ENCODE peak calls at places on chromosome 18, in ten cellular contexts. One of them, this sample, is unnamed.

GRCh38 chr18:3710712-3711269 is 260.8 kb downstream of the TGIF1 start:
- DNase-seq in NCI-H1930: no peak
- DNase-seq in GM10248: no peak
- DNase-seq in heart left ventricle: peak; percentile 62
- DNase-seq in NCI-H2171 treated with DMSO at 0.1 percent for 48 hours: no peak
- DNase-seq in left ventricle myocardium inferior: peak; percentile 26
- DNase-seq in NCI-H748 treated with DMSO at 0.1 percent for 48 hours: no peak
- DNase-seq in stomach: peak; percentile 81
- DNase-seq in NCI-H1105: no peak
- DNase-seq in NCI-H2107: no peak
- DNase-seq in this sample: peak; percentile 46

GRCh38 chr18:38790303-38790702 is 1224.7 kb upstream of the CELF4 start:
- DNase-seq in NCI-H748 treated with DMSO at 0.1 percent for 48 hours: no peak
- DNase-seq in GM10248: no peak
- DNase-seq in NCI-H1105: no peak
- DNase-seq in NCI-H2107: no peak
- DNase-seq in left ventricle myocardium inferior: no peak
- DNase-seq in heart left ventricle: no peak
- DNase-seq in stomach: no peak
- DNase-seq in NCI-H2171 treated with DMSO at 0.1 percent for 48 hours: no peak
- DNase-seq in NCI-H1930: no peak
- DNase-seq in this sample: peak; percentile 23

GRCh38 chr18:2356906-2357305 is 214.4 kb downstream of the METTL4 start:
- DNase-seq in stomach: no peak
- DNase-seq in NCI-H1930: no peak
- DNase-seq in left ventricle myocardium inferior: no peak
- DNase-seq in NCI-H2107: no peak
- DNase-seq in heart left ventricle: no peak
- DNase-seq in NCI-H1105: no peak
- DNase-seq in NCI-H2171 treated with DMSO at 0.1 percent for 48 hours: no peak
- DNase-seq in GM10248: no peak
- DNase-seq in NCI-H748 treated with DMSO at 0.1 percent for 48 hours: no peak
- DNase-seq in this sample: no peak

GRCh38 chr18:48917579-48918101 is 33.1 kb downstream of the SMAD7 start:
- DNase-seq in NCI-H748 treated with DMSO at 0.1 percent for 48 hours: no peak
- DNase-seq in heart left ventricle: no peak
- DNase-seq in NCI-H2171 treated with DMSO at 0.1 percent for 48 hours: no peak
- DNase-seq in GM10248: no peak
- DNase-seq in left ventricle myocardium inferior: no peak
- DNase-seq in NCI-H1930: no peak
- DNase-seq in NCI-H1105: no peak
- DNase-seq in NCI-H2107: no peak
- DNase-seq in stomach: no peak
- DNase-seq in this sample: no peak

GRCh38 chr18:42030586-42031182 is 75.7 kb downstream of the PIK3C3 start:
- DNase-seq in NCI-H1930: no peak
- DNase-seq in NCI-H748 treated with DMSO at 0.1 percent for 48 hours: peak; percentile 9
- DNase-seq in stomach: no peak
- DNase-seq in NCI-H2107: peak; percentile 4
- DNase-seq in left ventricle myocardium inferior: no peak
- DNase-seq in NCI-H1105: no peak
- DNase-seq in NCI-H2171 treated with DMSO at 0.1 percent for 48 hours: peak; percentile 28
- DNase-seq in GM10248: no peak
- DNase-seq in heart left ventricle: no peak
- DNase-seq in this sample: peak; percentile 22

GRCh38 chr18:4454548-4455112 is 477 bp downstream of the DLGAP1 start:
- DNase-seq in NCI-H2171 treated with DMSO at 0.1 percent for 48 hours: no peak
- DNase-seq in NCI-H2107: no peak
- DNase-seq in NCI-H1105: no peak
- DNase-seq in stomach: no peak
- DNase-seq in NCI-H748 treated with DMSO at 0.1 percent for 48 hours: no peak
- DNase-seq in NCI-H1930: no peak
- DNase-seq in heart left ventricle: no peak
- DNase-seq in GM10248: peak; percentile 15
- DNase-seq in left ventricle myocardium inferior: no peak
- DNase-seq in this sample: no peak

GRCh38 chr18:28794459-28795245 is 617.7 kb upstream of the CDH2 start:
- DNase-seq in heart left ventricle: no peak
- DNase-seq in NCI-H2171 treated with DMSO at 0.1 percent for 48 hours: no peak
- DNase-seq in NCI-H1930: no peak
- DNase-seq in stomach: no peak
- DNase-seq in NCI-H1105: no peak
- DNase-seq in NCI-H2107: no peak
- DNase-seq in GM10248: no peak
- DNase-seq in left ventricle myocardium inferior: no peak
- DNase-seq in NCI-H748 treated with DMSO at 0.1 percent for 48 hours: no peak
- DNase-seq in this sample: peak; percentile 98

GRCh38 chr18:24672165-24672950 is 211.9 kb downstream of the HRH4 start:
- DNase-seq in NCI-H2171 treated with DMSO at 0.1 percent for 48 hours: peak; percentile 64
- DNase-seq in NCI-H748 treated with DMSO at 0.1 percent for 48 hours: no peak
- DNase-seq in heart left ventricle: no peak
- DNase-seq in left ventricle myocardium inferior: no peak
- DNase-seq in stomach: no peak
- DNase-seq in NCI-H1105: no peak
- DNase-seq in NCI-H2107: no peak
- DNase-seq in GM10248: no peak
- DNase-seq in NCI-H1930: peak; percentile 70
- DNase-seq in this sample: no peak

GRCh38 chr18:73908323-73908722 is 239.3 kb downstream of the FBXO15 start:
- DNase-seq in NCI-H1105: no peak
- DNase-seq in left ventricle myocardium inferior: no peak
- DNase-seq in NCI-H1930: no peak
- DNase-seq in GM10248: no peak
- DNase-seq in stomach: no peak
- DNase-seq in NCI-H748 treated with DMSO at 0.1 percent for 48 hours: no peak
- DNase-seq in NCI-H2171 treated with DMSO at 0.1 percent for 48 hours: no peak
- DNase-seq in NCI-H2107: no peak
- DNase-seq in heart left ventricle: no peak
- DNase-seq in this sample: peak; percentile 29

GRCh38 chr18:9571546-9571945 is 42.8 kb downstream of the PPP4R1 start:
- DNase-seq in heart left ventricle: no peak
- DNase-seq in NCI-H748 treated with DMSO at 0.1 percent for 48 hours: no peak
- DNase-seq in NCI-H1105: no peak
- DNase-seq in NCI-H2107: no peak
- DNase-seq in NCI-H1930: no peak
- DNase-seq in NCI-H2171 treated with DMSO at 0.1 percent for 48 hours: no peak
- DNase-seq in stomach: no peak
- DNase-seq in GM10248: no peak
- DNase-seq in left ventricle myocardium inferior: no peak
- DNase-seq in this sample: no peak

GRCh38 chr18:59617468-59617932 is 79.7 kb downstream of the CCBE1 start:
- DNase-seq in left ventricle myocardium inferior: no peak
- DNase-seq in NCI-H1930: no peak
- DNase-seq in NCI-H2107: no peak
- DNase-seq in NCI-H748 treated with DMSO at 0.1 percent for 48 hours: no peak
- DNase-seq in NCI-H1105: no peak
- DNase-seq in GM10248: no peak
- DNase-seq in NCI-H2171 treated with DMSO at 0.1 percent for 48 hours: no peak
- DNase-seq in stomach: no peak
- DNase-seq in heart left ventricle: no peak
- DNase-seq in this sample: peak; percentile 44

GRCh38 chr18:62420513-62421209 is 95.6 kb downstream of the TNFRSF11A start:
- DNase-seq in heart left ventricle: no peak
- DNase-seq in NCI-H1105: no peak
- DNase-seq in NCI-H1930: no peak
- DNase-seq in stomach: peak; percentile 36
- DNase-seq in GM10248: peak; percentile 65
- DNase-seq in left ventricle myocardium inferior: no peak
- DNase-seq in NCI-H748 treated with DMSO at 0.1 percent for 48 hours: no peak
- DNase-seq in NCI-H2107: no peak
- DNase-seq in NCI-H2171 treated with DMSO at 0.1 percent for 48 hours: no peak
- DNase-seq in this sample: peak; percentile 75

GRCh38 chr18:75064513-75064905 is 144.4 kb downstream of the PTGR3 start:
- DNase-seq in stomach: no peak
- DNase-seq in NCI-H1105: no peak
- DNase-seq in GM10248: no peak
- DNase-seq in NCI-H2107: no peak
- DNase-seq in left ventricle myocardium inferior: no peak
- DNase-seq in heart left ventricle: no peak
- DNase-seq in NCI-H1930: no peak
- DNase-seq in NCI-H2171 treated with DMSO at 0.1 percent for 48 hours: no peak
- DNase-seq in NCI-H748 treated with DMSO at 0.1 percent for 48 hours: no peak
- DNase-seq in this sample: no peak

GRCh38 chr18:42281851-42282250 is 326.8 kb downstream of the PIK3C3 start:
- DNase-seq in NCI-H748 treated with DMSO at 0.1 percent for 48 hours: no peak
- DNase-seq in NCI-H1105: no peak
- DNase-seq in GM10248: no peak
- DNase-seq in NCI-H2171 treated with DMSO at 0.1 percent for 48 hours: no peak
- DNase-seq in heart left ventricle: no peak
- DNase-seq in NCI-H2107: no peak
- DNase-seq in stomach: no peak
- DNase-seq in left ventricle myocardium inferior: no peak
- DNase-seq in NCI-H1930: no peak
- DNase-seq in this sample: no peak

GRCh38 chr18:74905245-74905644 is 303.7 kb downstream of the PTGR3 start:
- DNase-seq in NCI-H2107: peak; percentile 75
- DNase-seq in NCI-H2171 treated with DMSO at 0.1 percent for 48 hours: no peak
- DNase-seq in NCI-H1930: no peak
- DNase-seq in heart left ventricle: peak; percentile 32
- DNase-seq in NCI-H748 treated with DMSO at 0.1 percent for 48 hours: no peak
- DNase-seq in GM10248: no peak
- DNase-seq in left ventricle myocardium inferior: peak; percentile 19
- DNase-seq in NCI-H1105: no peak
- DNase-seq in stomach: no peak
- DNase-seq in this sample: no peak

GRCh38 chr18:76265375-76266225 is 229.4 kb downstream of the ZNF516 start:
- DNase-seq in NCI-H2107: no peak
- DNase-seq in NCI-H1105: no peak
- DNase-seq in NCI-H748 treated with DMSO at 0.1 percent for 48 hours: no peak
- DNase-seq in GM10248: no peak
- DNase-seq in NCI-H2171 treated with DMSO at 0.1 percent for 48 hours: no peak
- DNase-seq in heart left ventricle: no peak
- DNase-seq in NCI-H1930: no peak
- DNase-seq in stomach: no peak
- DNase-seq in left ventricle myocardium inferior: peak; percentile 26
- DNase-seq in this sample: no peak

GRCh38 chr18:22314001-22314400 is 103.7 kb downstream of the CTAGE1 start:
- DNase-seq in NCI-H2171 treated with DMSO at 0.1 percent for 48 hours: no peak
- DNase-seq in GM10248: no peak
- DNase-seq in NCI-H1930: no peak
- DNase-seq in NCI-H748 treated with DMSO at 0.1 percent for 48 hours: no peak
- DNase-seq in stomach: no peak
- DNase-seq in heart left ventricle: no peak
- DNase-seq in NCI-H1105: no peak
- DNase-seq in left ventricle myocardium inferior: no peak
- DNase-seq in NCI-H2107: no peak
- DNase-seq in this sample: no peak

GRCh38 chr18:48201337-48201705 is 207.9 kb downstream of the ZBTB7C start:
- DNase-seq in NCI-H2171 treated with DMSO at 0.1 percent for 48 hours: no peak
- DNase-seq in NCI-H2107: no peak
- DNase-seq in left ventricle myocardium inferior: no peak
- DNase-seq in heart left ventricle: no peak
- DNase-seq in stomach: no peak
- DNase-seq in NCI-H748 treated with DMSO at 0.1 percent for 48 hours: no peak
- DNase-seq in GM10248: no peak
- DNase-seq in NCI-H1105: no peak
- DNase-seq in NCI-H1930: no peak
- DNase-seq in this sample: peak; percentile 67

GRCh38 chr18:57927511-57927910 is 116.5 kb upstream of the NEDD4L start:
- DNase-seq in heart left ventricle: no peak
- DNase-seq in stomach: no peak
- DNase-seq in NCI-H2171 treated with DMSO at 0.1 percent for 48 hours: no peak
- DNase-seq in left ventricle myocardium inferior: no peak
- DNase-seq in NCI-H748 treated with DMSO at 0.1 percent for 48 hours: no peak
- DNase-seq in NCI-H2107: no peak
- DNase-seq in NCI-H1930: no peak
- DNase-seq in NCI-H1105: no peak
- DNase-seq in GM10248: no peak
- DNase-seq in this sample: no peak

GRCh38 chr18:13003466-13003896 is 12.3 kb downstream of the CEP192 start:
- DNase-seq in NCI-H1105: no peak
- DNase-seq in stomach: peak; percentile 51
- DNase-seq in NCI-H1930: peak; percentile 1
- DNase-seq in GM10248: peak; percentile 32
- DNase-seq in heart left ventricle: peak; percentile 35
- DNase-seq in NCI-H2171 treated with DMSO at 0.1 percent for 48 hours: peak; percentile 23
- DNase-seq in left ventricle myocardium inferior: no peak
- DNase-seq in NCI-H748 treated with DMSO at 0.1 percent for 48 hours: no peak
- DNase-seq in NCI-H2107: no peak
- DNase-seq in this sample: peak; percentile 78

GRCh38 chr18:45049548-45050307 is 369.0 kb downstream of the SETBP1 start:
- DNase-seq in heart left ventricle: no peak
- DNase-seq in left ventricle myocardium inferior: no peak
- DNase-seq in stomach: no peak
- DNase-seq in GM10248: no peak
- DNase-seq in NCI-H1105: no peak
- DNase-seq in NCI-H1930: no peak
- DNase-seq in NCI-H2107: no peak
- DNase-seq in NCI-H748 treated with DMSO at 0.1 percent for 48 hours: no peak
- DNase-seq in NCI-H2171 treated with DMSO at 0.1 percent for 48 hours: no peak
- DNase-seq in this sample: no peak

GRCh38 chr18:45954070-45954712 is 12.9 kb downstream of the EPG5 start:
- DNase-seq in left ventricle myocardium inferior: no peak
- DNase-seq in NCI-H1105: no peak
- DNase-seq in GM10248: no peak
- DNase-seq in NCI-H2107: no peak
- DNase-seq in stomach: no peak
- DNase-seq in heart left ventricle: no peak
- DNase-seq in NCI-H748 treated with DMSO at 0.1 percent for 48 hours: no peak
- DNase-seq in NCI-H1930: no peak
- DNase-seq in NCI-H2171 treated with DMSO at 0.1 percent for 48 hours: no peak
- DNase-seq in this sample: peak; percentile 88

GRCh38 chr18:44627245-44627644 is 53.4 kb upstream of the SETBP1 start:
- DNase-seq in NCI-H2171 treated with DMSO at 0.1 percent for 48 hours: peak; percentile 32
- DNase-seq in NCI-H1930: no peak
- DNase-seq in left ventricle myocardium inferior: no peak
- DNase-seq in NCI-H2107: no peak
- DNase-seq in stomach: no peak
- DNase-seq in NCI-H748 treated with DMSO at 0.1 percent for 48 hours: no peak
- DNase-seq in heart left ventricle: no peak
- DNase-seq in GM10248: no peak
- DNase-seq in NCI-H1105: no peak
- DNase-seq in this sample: peak; percentile 77

GRCh38 chr18:49613741-49614151 is 51.9 kb downstream of the LIPG start:
- DNase-seq in NCI-H2171 treated with DMSO at 0.1 percent for 48 hours: peak; percentile 79
- DNase-seq in stomach: no peak
- DNase-seq in heart left ventricle: no peak
- DNase-seq in left ventricle myocardium inferior: no peak
- DNase-seq in NCI-H2107: no peak
- DNase-seq in GM10248: no peak
- DNase-seq in NCI-H1930: no peak
- DNase-seq in NCI-H748 treated with DMSO at 0.1 percent for 48 hours: peak; percentile 66
- DNase-seq in NCI-H1105: peak; percentile 36
- DNase-seq in this sample: no peak

GRCh38 chr18:31204169-31204568 is 41.5 kb upstream of the DSC1 start:
- DNase-seq in NCI-H2171 treated with DMSO at 0.1 percent for 48 hours: no peak
- DNase-seq in heart left ventricle: no peak
- DNase-seq in NCI-H1105: no peak
- DNase-seq in NCI-H2107: no peak
- DNase-seq in NCI-H1930: no peak
- DNase-seq in stomach: no peak
- DNase-seq in NCI-H748 treated with DMSO at 0.1 percent for 48 hours: no peak
- DNase-seq in left ventricle myocardium inferior: no peak
- DNase-seq in GM10248: no peak
- DNase-seq in this sample: no peak

GRCh38 chr18:11091746-11092145 is 57.6 kb downstream of the PIEZO2 start:
- DNase-seq in left ventricle myocardium inferior: no peak
- DNase-seq in NCI-H748 treated with DMSO at 0.1 percent for 48 hours: no peak
- DNase-seq in stomach: no peak
- DNase-seq in NCI-H1930: no peak
- DNase-seq in NCI-H1105: no peak
- DNase-seq in heart left ventricle: no peak
- DNase-seq in GM10248: no peak
- DNase-seq in NCI-H2107: no peak
- DNase-seq in NCI-H2171 treated with DMSO at 0.1 percent for 48 hours: no peak
- DNase-seq in this sample: no peak

GRCh38 chr18:10454800-10455550 is 540 bp downstream of the APCDD1 start:
- DNase-seq in NCI-H1105: no peak
- DNase-seq in stomach: peak; percentile 44
- DNase-seq in NCI-H1930: no peak
- DNase-seq in NCI-H2107: no peak
- DNase-seq in left ventricle myocardium inferior: no peak
- DNase-seq in GM10248: no peak
- DNase-seq in NCI-H748 treated with DMSO at 0.1 percent for 48 hours: no peak
- DNase-seq in heart left ventricle: peak; percentile 44
- DNase-seq in NCI-H2171 treated with DMSO at 0.1 percent for 48 hours: peak; percentile 19
- DNase-seq in this sample: no peak

GRCh38 chr18:74230922-74231714 is 60.6 kb downstream of the CYB5A start:
- DNase-seq in NCI-H2107: no peak
- DNase-seq in NCI-H2171 treated with DMSO at 0.1 percent for 48 hours: no peak
- DNase-seq in NCI-H748 treated with DMSO at 0.1 percent for 48 hours: no peak
- DNase-seq in NCI-H1930: no peak
- DNase-seq in left ventricle myocardium inferior: no peak
- DNase-seq in GM10248: no peak
- DNase-seq in NCI-H1105: no peak
- DNase-seq in heart left ventricle: no peak
- DNase-seq in stomach: peak; percentile 80
- DNase-seq in this sample: peak; percentile 62

This sample was measured in bronchial epithelial cell.